ENCODE peak calls at places on chromosome 11, in five cellular contexts. One of them, this sample, is unnamed.
A peak's percentile ranks its signal among the peaks of the same experiment; 100 is the strongest.

GRCh38 chr11:64384981-64385952 is 26.3 kb downstream of the RPS6KA4 start:
- DNase-seq in dorsolateral prefrontal cortex: peak; percentile 75
- DNase-seq in glutamatergic neuron: no peak
- DNase-seq in lung: no peak
- DNase-seq in fibroblast of the aortic adventitia: no peak
- DNase-seq in this sample: no peak

GRCh38 chr11:61609970-61610347 is 29.1 kb upstream of the SYT7 start:
- DNase-seq in dorsolateral prefrontal cortex: no peak
- DNase-seq in fibroblast of the aortic adventitia: no peak
- DNase-seq in glutamatergic neuron: peak; percentile 54
- DNase-seq in lung: no peak
- DNase-seq in this sample: no peak

GRCh38 chr11:7898666-7899283 is 32.3 kb downstream of the OR10A6 start:
- DNase-seq in dorsolateral prefrontal cortex: no peak
- DNase-seq in lung: no peak
- DNase-seq in glutamatergic neuron: no peak
- DNase-seq in fibroblast of the aortic adventitia: no peak
- DNase-seq in this sample: no peak

GRCh38 chr11:110850846-110851245 is 138.6 kb upstream of the ARHGAP20 start:
- DNase-seq in glutamatergic neuron: no peak
- DNase-seq in lung: no peak
- DNase-seq in fibroblast of the aortic adventitia: no peak
- DNase-seq in dorsolateral prefrontal cortex: no peak
- DNase-seq in this sample: no peak

GRCh38 chr11:31442086-31442485 is 67.3 kb downstream of the IMMP1L start:
- DNase-seq in lung: no peak
- DNase-seq in fibroblast of the aortic adventitia: no peak
- DNase-seq in dorsolateral prefrontal cortex: no peak
- DNase-seq in glutamatergic neuron: no peak
- DNase-seq in this sample: no peak

GRCh38 chr11:77819411-77819920 is 1.1 kb downstream of the RSF1 start:
- DNase-seq in glutamatergic neuron: peak; percentile 87
- DNase-seq in fibroblast of the aortic adventitia: peak; percentile 86
- DNase-seq in lung: peak; percentile 85
- DNase-seq in dorsolateral prefrontal cortex: peak; percentile 88
- DNase-seq in this sample: peak; percentile 92

GRCh38 chr11:29773656-29774264 is 243.1 kb downstream of the KCNA4 start:
- DNase-seq in lung: no peak
- DNase-seq in fibroblast of the aortic adventitia: peak; percentile 24
- DNase-seq in dorsolateral prefrontal cortex: peak; percentile 57
- DNase-seq in glutamatergic neuron: no peak
- DNase-seq in this sample: no peak

GRCh38 chr11:43943931-43944751 is 1.7 kb downstream of the C11orf96 start:
- DNase-seq in glutamatergic neuron: peak; percentile 55
- DNase-seq in dorsolateral prefrontal cortex: no peak
- DNase-seq in fibroblast of the aortic adventitia: no peak
- DNase-seq in lung: no peak
- DNase-seq in this sample: no peak

GRCh38 chr11:111472228-111472627 is 40.0 kb downstream of the BTG4 start:
- DNase-seq in fibroblast of the aortic adventitia: no peak
- DNase-seq in lung: no peak
- DNase-seq in glutamatergic neuron: no peak
- DNase-seq in dorsolateral prefrontal cortex: no peak
- DNase-seq in this sample: no peak

GRCh38 chr11:13229675-13230359 is 47.8 kb upstream of the BMAL1 start:
- DNase-seq in lung: no peak
- DNase-seq in glutamatergic neuron: no peak
- DNase-seq in fibroblast of the aortic adventitia: peak; percentile 62
- DNase-seq in dorsolateral prefrontal cortex: no peak
- DNase-seq in this sample: no peak

GRCh38 chr11:32400196-32400595 is 35.1 kb downstream of the WT1 start:
- DNase-seq in fibroblast of the aortic adventitia: peak; percentile 43
- DNase-seq in lung: no peak
- DNase-seq in dorsolateral prefrontal cortex: no peak
- DNase-seq in glutamatergic neuron: no peak
- DNase-seq in this sample: no peak

GRCh38 chr11:65810046-65810868 is 23.4 kb downstream of the OVOL1 start:
- DNase-seq in glutamatergic neuron: no peak
- DNase-seq in dorsolateral prefrontal cortex: no peak
- DNase-seq in lung: no peak
- DNase-seq in fibroblast of the aortic adventitia: no peak
- DNase-seq in this sample: no peak

GRCh38 chr11:65814131-65814959 is 19.4 kb upstream of the SNX32 start:
- DNase-seq in lung: peak; percentile 47
- DNase-seq in fibroblast of the aortic adventitia: peak; percentile 39
- DNase-seq in dorsolateral prefrontal cortex: no peak
- DNase-seq in glutamatergic neuron: no peak
- DNase-seq in this sample: no peak

GRCh38 chr11:65809496-65809895 is 22.6 kb downstream of the OVOL1 start:
- DNase-seq in lung: no peak
- DNase-seq in dorsolateral prefrontal cortex: no peak
- DNase-seq in glutamatergic neuron: no peak
- DNase-seq in fibroblast of the aortic adventitia: no peak
- DNase-seq in this sample: no peak

GRCh38 chr11:65808744-65809341 is 22.0 kb downstream of the OVOL1 start:
- DNase-seq in glutamatergic neuron: no peak
- DNase-seq in fibroblast of the aortic adventitia: no peak
- DNase-seq in dorsolateral prefrontal cortex: no peak
- DNase-seq in lung: no peak
- DNase-seq in this sample: no peak

GRCh38 chr11:65811764-65812475 is 21.8 kb upstream of the SNX32 start:
- DNase-seq in lung: no peak
- DNase-seq in fibroblast of the aortic adventitia: no peak
- DNase-seq in glutamatergic neuron: peak; percentile 49
- DNase-seq in dorsolateral prefrontal cortex: no peak
- DNase-seq in this sample: no peak
- TF ChIP-seq CTCF in lung: no peak
- TF ChIP-seq CTCF in fibroblast of the aortic adventitia: no peak
- TF ChIP-seq CTCF in glutamatergic neuron: no peak
- TF ChIP-seq CTCF in dorsolateral prefrontal cortex: no peak
- TF ChIP-seq CTCF in this sample: no peak

GRCh38 chr11:113907155-113907554 is 2.6 kb downstream of the HTR3B start:
- DNase-seq in dorsolateral prefrontal cortex: no peak
- DNase-seq in lung: no peak
- DNase-seq in glutamatergic neuron: no peak
- DNase-seq in fibroblast of the aortic adventitia: no peak
- DNase-seq in this sample: no peak

GRCh38 chr11:113906515-113906914 is 1.9 kb downstream of the HTR3B start:
- DNase-seq in fibroblast of the aortic adventitia: no peak
- DNase-seq in glutamatergic neuron: no peak
- DNase-seq in dorsolateral prefrontal cortex: no peak
- DNase-seq in lung: no peak
- DNase-seq in this sample: peak; percentile 32

GRCh38 chr11:113906038-113906437 is 1.4 kb downstream of the HTR3B start:
- DNase-seq in fibroblast of the aortic adventitia: peak; percentile 22
- DNase-seq in lung: no peak
- DNase-seq in glutamatergic neuron: no peak
- DNase-seq in dorsolateral prefrontal cortex: no peak
- DNase-seq in this sample: no peak

GRCh38 chr11:113907681-113908080 is 3.1 kb downstream of the HTR3B start:
- DNase-seq in lung: no peak
- DNase-seq in glutamatergic neuron: no peak
- DNase-seq in fibroblast of the aortic adventitia: no peak
- DNase-seq in dorsolateral prefrontal cortex: no peak
- DNase-seq in this sample: peak; percentile 23

GRCh38 chr11:113908107-113908506 is 3.5 kb downstream of the HTR3B start:
- DNase-seq in lung: no peak
- DNase-seq in dorsolateral prefrontal cortex: no peak
- DNase-seq in glutamatergic neuron: no peak
- DNase-seq in fibroblast of the aortic adventitia: no peak
- DNase-seq in this sample: peak; percentile 34
- TF ChIP-seq CTCF in lung: no peak
- TF ChIP-seq CTCF in dorsolateral prefrontal cortex: no peak
- TF ChIP-seq CTCF in glutamatergic neuron: no peak
- TF ChIP-seq CTCF in fibroblast of the aortic adventitia: no peak
- TF ChIP-seq CTCF in this sample: no peak

DNA sequence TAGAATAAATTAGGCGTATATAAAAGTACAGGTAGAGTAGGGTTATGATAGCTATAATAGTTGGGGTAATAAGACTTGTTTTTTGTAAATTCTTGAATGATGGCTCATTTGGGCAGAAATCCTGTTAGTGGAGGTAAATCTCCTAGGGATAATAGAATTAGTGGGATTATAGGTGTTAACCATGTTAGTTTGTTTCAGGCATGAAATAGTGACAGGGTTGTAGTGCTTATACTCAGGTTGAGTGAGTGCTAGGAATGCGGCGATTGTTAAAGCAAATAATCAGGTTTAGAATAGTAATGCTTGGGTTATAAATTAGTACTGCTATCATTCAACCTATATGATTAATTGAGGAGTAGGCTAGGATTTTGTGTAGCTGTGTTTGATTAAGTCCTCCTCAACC is 297.1 kb downstream of the DYNC2H1 start:
- DNase-seq in dorsolateral prefrontal cortex: no peak
- DNase-seq in lung: no peak
- DNase-seq in glutamatergic neuron: no peak
- DNase-seq in fibroblast of the aortic adventitia: no peak
- DNase-seq in this sample: no peak
- TF ChIP-seq CTCF in dorsolateral prefrontal cortex: no peak
- TF ChIP-seq CTCF in lung: no peak
- TF ChIP-seq CTCF in glutamatergic neuron: no peak
- TF ChIP-seq CTCF in fibroblast of the aortic adventitia: no peak
- TF ChIP-seq CTCF in this sample: no peak

DNA sequence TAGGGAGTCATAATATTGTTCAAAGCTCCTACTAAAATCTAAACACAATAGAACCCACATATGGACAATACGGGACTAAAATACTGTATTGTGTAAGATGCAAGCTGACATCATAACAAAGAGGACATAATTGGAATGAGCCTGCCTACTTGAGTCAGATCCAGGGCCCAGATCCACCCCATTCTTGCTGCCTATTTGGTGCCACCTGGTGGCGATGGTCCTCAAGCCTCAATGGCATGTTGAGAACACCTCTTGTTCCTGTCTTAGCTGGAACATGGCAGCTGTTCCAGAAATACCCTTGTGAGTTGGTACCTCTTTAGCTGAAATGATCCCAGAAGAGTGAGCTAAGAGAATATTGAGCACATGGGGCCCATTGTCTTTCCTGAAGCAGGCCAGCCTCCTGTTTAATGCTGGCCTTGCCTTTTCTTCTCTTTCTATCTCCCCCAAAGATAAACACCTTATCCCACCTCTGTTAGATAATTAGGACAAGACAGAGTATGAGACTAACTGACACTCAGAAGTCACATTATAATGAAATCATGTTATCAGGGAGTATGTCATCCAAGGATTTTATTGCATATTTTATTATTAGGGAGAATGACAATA is 680.9 kb upstream of the ANO5 start:
- DNase-seq in fibroblast of the aortic adventitia: peak; percentile 5
- DNase-seq in glutamatergic neuron: peak; percentile 83
- DNase-seq in lung: peak; percentile 52
- DNase-seq in dorsolateral prefrontal cortex: peak; percentile 47
- DNase-seq in this sample: no peak
- TF ChIP-seq CTCF in fibroblast of the aortic adventitia: peak; percentile 9
- TF ChIP-seq CTCF in glutamatergic neuron: peak; percentile 72
- TF ChIP-seq CTCF in lung: peak; percentile 6
- TF ChIP-seq CTCF in dorsolateral prefrontal cortex: peak; percentile 58
- TF ChIP-seq CTCF in this sample: peak; percentile 57

DNA sequence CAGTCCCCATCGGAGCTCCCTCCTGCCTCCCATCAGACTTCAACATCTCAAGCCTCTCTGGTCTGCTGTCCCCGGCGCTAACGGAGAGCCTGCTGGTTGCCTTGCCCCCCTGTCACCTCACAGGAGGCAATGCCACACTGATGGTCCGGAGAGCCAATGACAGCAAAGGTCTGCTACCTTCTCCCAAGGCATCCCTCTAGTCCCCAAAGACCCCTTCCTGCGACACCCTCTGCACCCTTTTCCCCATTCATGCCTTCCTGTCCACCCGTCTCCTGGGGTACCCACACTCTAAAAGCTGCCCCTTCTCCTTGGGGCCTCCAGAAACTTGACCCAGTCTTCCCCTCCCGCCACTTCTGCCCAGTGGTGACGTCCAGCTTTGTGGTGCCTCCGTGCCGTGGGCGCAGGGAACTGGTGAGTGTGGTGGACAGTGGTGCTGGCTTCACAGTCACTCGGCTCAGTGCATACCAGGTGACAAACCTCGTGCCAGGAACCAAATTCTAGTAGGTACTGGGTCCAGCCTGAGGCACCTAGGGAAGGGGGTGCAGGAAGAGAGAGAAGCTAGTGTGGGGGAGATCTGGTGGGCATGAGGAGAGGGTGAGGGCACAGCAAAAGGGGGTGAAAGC is 860 bp downstream of the UPK2 start:
- DNase-seq in dorsolateral prefrontal cortex: no peak
- DNase-seq in lung: no peak
- DNase-seq in glutamatergic neuron: no peak
- DNase-seq in fibroblast of the aortic adventitia: no peak
- DNase-seq in this sample: no peak
- TF ChIP-seq CTCF in dorsolateral prefrontal cortex: peak; percentile 29
- TF ChIP-seq CTCF in lung: no peak
- TF ChIP-seq CTCF in glutamatergic neuron: peak; percentile 34
- TF ChIP-seq CTCF in fibroblast of the aortic adventitia: no peak
- TF ChIP-seq CTCF in this sample: no peak

DNA sequence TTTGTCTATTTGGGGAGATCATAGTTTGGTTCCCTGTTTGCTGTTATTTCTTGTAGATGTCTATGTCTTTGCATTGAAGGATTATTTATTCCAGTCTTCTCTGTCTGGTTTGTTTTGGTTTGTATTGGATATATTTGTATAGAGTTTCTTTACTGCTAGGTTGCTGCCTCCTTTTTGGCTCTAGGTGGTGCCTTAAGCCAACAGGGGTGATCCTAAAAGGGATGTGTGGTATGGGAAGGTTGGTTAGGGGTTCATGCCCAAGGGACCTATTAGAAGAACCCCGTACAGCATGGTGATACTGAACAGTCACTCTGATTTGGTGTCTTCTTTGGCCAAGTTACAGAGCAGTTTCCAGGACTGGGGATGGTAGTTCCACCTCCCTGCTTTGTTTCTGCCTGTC is 36.4 kb upstream of the PGR start:
- DNase-seq in fibroblast of the aortic adventitia: no peak
- DNase-seq in lung: no peak
- DNase-seq in dorsolateral prefrontal cortex: no peak
- DNase-seq in glutamatergic neuron: no peak
- DNase-seq in this sample: no peak
- TF ChIP-seq CTCF in fibroblast of the aortic adventitia: no peak
- TF ChIP-seq CTCF in lung: no peak
- TF ChIP-seq CTCF in dorsolateral prefrontal cortex: no peak
- TF ChIP-seq CTCF in glutamatergic neuron: no peak
- TF ChIP-seq CTCF in this sample: no peak

DNA sequence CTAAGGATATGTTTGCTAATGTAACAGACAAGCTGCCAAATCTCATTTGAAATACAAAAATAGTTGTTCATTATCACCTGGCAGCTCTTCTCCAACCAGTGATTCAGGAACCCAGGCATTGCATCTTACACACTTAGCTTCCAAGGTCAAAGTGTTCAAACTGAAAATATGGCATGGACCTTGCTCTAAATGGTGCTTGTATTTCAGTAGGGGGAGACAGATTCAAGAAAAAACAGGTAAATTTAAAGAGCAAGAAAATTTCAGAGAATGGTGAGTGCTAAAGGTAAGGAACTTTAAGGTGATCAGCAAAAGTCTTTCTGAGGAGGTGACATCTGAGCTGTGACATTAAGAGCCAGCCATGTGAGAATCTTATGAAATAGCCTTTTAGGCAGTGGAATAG is 82.8 kb upstream of the E2F8 start:
- DNase-seq in fibroblast of the aortic adventitia: no peak
- DNase-seq in lung: no peak
- DNase-seq in glutamatergic neuron: no peak
- DNase-seq in dorsolateral prefrontal cortex: no peak
- DNase-seq in this sample: no peak
- TF ChIP-seq CTCF in fibroblast of the aortic adventitia: peak; percentile 24
- TF ChIP-seq CTCF in lung: no peak
- TF ChIP-seq CTCF in glutamatergic neuron: no peak
- TF ChIP-seq CTCF in dorsolateral prefrontal cortex: no peak
- TF ChIP-seq CTCF in this sample: peak; percentile 22

This sample was measured in osteocyte.